ENCODE peak calls at places on chromosomes 5 and 9, in seven cellular contexts. One of them, this sample, is unnamed.

GRCh38 chr9:37465249-37466036 is at the start of gene ZBTB5:
- DNase-seq in GM10248: peak
- DNase-seq in cerebellar cortex: peak
- DNase-seq in lower leg skin: peak
- DNase-seq in NCI-H2081 treated with DMSO at 0.1 percent for 48 hours: peak
- DNase-seq in NCI-H774: peak
- DNase-seq in GM12891: peak
- DNase-seq in this sample: peak

GRCh38 chr5:107472620-107473064 is 198.1 kb downstream of the EFNA5 start:
- DNase-seq in NCI-H774: no peak
- DNase-seq in lower leg skin: no peak
- DNase-seq in NCI-H2081 treated with DMSO at 0.1 percent for 48 hours: no peak
- DNase-seq in GM12891: no peak
- DNase-seq in GM10248: no peak
- DNase-seq in cerebellar cortex: no peak
- DNase-seq in this sample: no peak

GRCh38 chr5:109901628-109901981 is 211.9 kb downstream of the MAN2A1 start:
- DNase-seq in cerebellar cortex: no peak
- DNase-seq in GM12891: no peak
- DNase-seq in lower leg skin: no peak
- DNase-seq in NCI-H774: no peak
- DNase-seq in GM10248: no peak
- DNase-seq in NCI-H2081 treated with DMSO at 0.1 percent for 48 hours: no peak
- DNase-seq in this sample: no peak

GRCh38 chr5:2756764-2757163 is 5.3 kb upstream of the IRX2 start:
- DNase-seq in NCI-H774: peak
- DNase-seq in lower leg skin: no peak
- DNase-seq in NCI-H2081 treated with DMSO at 0.1 percent for 48 hours: no peak
- DNase-seq in cerebellar cortex: no peak
- DNase-seq in GM12891: no peak
- DNase-seq in GM10248: no peak
- DNase-seq in this sample: no peak

GRCh38 chr9:85248514-85249312 is 493.0 kb downstream of the AGTPBP1 start:
- DNase-seq in lower leg skin: no peak
- DNase-seq in cerebellar cortex: no peak
- DNase-seq in NCI-H774: no peak
- DNase-seq in GM10248: no peak
- DNase-seq in GM12891: no peak
- DNase-seq in NCI-H2081 treated with DMSO at 0.1 percent for 48 hours: no peak
- DNase-seq in this sample: no peak

GRCh38 chr9:117403848-117404247 is 11.0 kb downstream of the ASTN2 start:
- DNase-seq in NCI-H2081 treated with DMSO at 0.1 percent for 48 hours: no peak
- DNase-seq in NCI-H774: peak
- DNase-seq in cerebellar cortex: no peak
- DNase-seq in lower leg skin: no peak
- DNase-seq in GM12891: no peak
- DNase-seq in GM10248: no peak
- DNase-seq in this sample: no peak

GRCh38 chr5:165914462-165914861 is 2377.0 kb upstream of the WWC1 start:
- DNase-seq in GM10248: no peak
- DNase-seq in lower leg skin: no peak
- DNase-seq in NCI-H774: no peak
- DNase-seq in GM12891: no peak
- DNase-seq in cerebellar cortex: no peak
- DNase-seq in NCI-H2081 treated with DMSO at 0.1 percent for 48 hours: no peak
- DNase-seq in this sample: no peak

GRCh38 chr9:78932849-78933627 is 636.1 kb downstream of the PSAT1 start:
- DNase-seq in NCI-H774: no peak
- DNase-seq in cerebellar cortex: no peak
- DNase-seq in NCI-H2081 treated with DMSO at 0.1 percent for 48 hours: no peak
- DNase-seq in lower leg skin: no peak
- DNase-seq in GM12891: no peak
- DNase-seq in GM10248: no peak
- DNase-seq in this sample: no peak

GRCh38 chr5:65482280-65482726 is 583 bp upstream of the ADAMTS6 start:
- DNase-seq in NCI-H774: peak
- DNase-seq in cerebellar cortex: peak
- DNase-seq in NCI-H2081 treated with DMSO at 0.1 percent for 48 hours: no peak
- DNase-seq in lower leg skin: no peak
- DNase-seq in GM10248: no peak
- DNase-seq in GM12891: no peak
- DNase-seq in this sample: no peak

GRCh38 chr9:706606-707451 is 134.7 kb upstream of the DMRT1 start:
- DNase-seq in NCI-H774: peak
- DNase-seq in cerebellar cortex: peak
- DNase-seq in GM10248: peak
- DNase-seq in GM12891: peak
- DNase-seq in lower leg skin: peak
- DNase-seq in NCI-H2081 treated with DMSO at 0.1 percent for 48 hours: no peak
- DNase-seq in this sample: peak

GRCh38 chr5:9545959-9546851 is at the start of gene SEMA5A:
- DNase-seq in lower leg skin: peak
- DNase-seq in GM10248: peak
- DNase-seq in GM12891: peak
- DNase-seq in cerebellar cortex: no peak
- DNase-seq in NCI-H774: no peak
- DNase-seq in NCI-H2081 treated with DMSO at 0.1 percent for 48 hours: no peak
- DNase-seq in this sample: peak

GRCh38 chr5:56575821-56576220 is 239.5 kb upstream of the MAP3K1 start:
- DNase-seq in NCI-H774: no peak
- DNase-seq in GM10248: no peak
- DNase-seq in NCI-H2081 treated with DMSO at 0.1 percent for 48 hours: no peak
- DNase-seq in lower leg skin: no peak
- DNase-seq in cerebellar cortex: no peak
- DNase-seq in GM12891: no peak
- DNase-seq in this sample: no peak

GRCh38 chr5:174612686-174613085 is 111.7 kb upstream of the MSX2 start:
- DNase-seq in cerebellar cortex: no peak
- DNase-seq in lower leg skin: no peak
- DNase-seq in GM12891: no peak
- DNase-seq in NCI-H2081 treated with DMSO at 0.1 percent for 48 hours: no peak
- DNase-seq in NCI-H774: no peak
- DNase-seq in GM10248: no peak
- DNase-seq in this sample: no peak

GRCh38 chr5:13248236-13248635 is 696.3 kb downstream of the DNAH5 start:
- DNase-seq in GM10248: no peak
- DNase-seq in GM12891: no peak
- DNase-seq in cerebellar cortex: no peak
- DNase-seq in lower leg skin: no peak
- DNase-seq in NCI-H774: no peak
- DNase-seq in NCI-H2081 treated with DMSO at 0.1 percent for 48 hours: no peak
- DNase-seq in this sample: no peak

GRCh38 chr9:83204047-83204446 is 141.1 kb upstream of the RASEF start:
- DNase-seq in GM12891: no peak
- DNase-seq in NCI-H2081 treated with DMSO at 0.1 percent for 48 hours: no peak
- DNase-seq in lower leg skin: no peak
- DNase-seq in NCI-H774: no peak
- DNase-seq in cerebellar cortex: no peak
- DNase-seq in GM10248: no peak
- DNase-seq in this sample: no peak

GRCh38 chr5:167770461-167770860 is 521.0 kb upstream of the WWC1 start:
- DNase-seq in cerebellar cortex: no peak
- DNase-seq in GM12891: no peak
- DNase-seq in NCI-H2081 treated with DMSO at 0.1 percent for 48 hours: no peak
- DNase-seq in lower leg skin: no peak
- DNase-seq in GM10248: no peak
- DNase-seq in NCI-H774: no peak
- DNase-seq in this sample: no peak

GRCh38 chr5:5419291-5420210 is 2.9 kb upstream of the ICE1 start:
- DNase-seq in GM10248: peak
- DNase-seq in lower leg skin: no peak
- DNase-seq in GM12891: no peak
- DNase-seq in NCI-H774: peak
- DNase-seq in NCI-H2081 treated with DMSO at 0.1 percent for 48 hours: peak
- DNase-seq in cerebellar cortex: peak
- DNase-seq in this sample: no peak

GRCh38 chr9:135960328-135961276 is 571 bp downstream of the UBAC1 start:
- DNase-seq in lower leg skin: no peak
- DNase-seq in NCI-H2081 treated with DMSO at 0.1 percent for 48 hours: no peak
- DNase-seq in cerebellar cortex: peak
- DNase-seq in GM10248: no peak
- DNase-seq in NCI-H774: no peak
- DNase-seq in GM12891: no peak
- DNase-seq in this sample: no peak

GRCh38 chr9:130362691-130363090 is 82.1 kb upstream of the ASS1 start:
- DNase-seq in lower leg skin: no peak
- DNase-seq in cerebellar cortex: no peak
- DNase-seq in NCI-H774: no peak
- DNase-seq in NCI-H2081 treated with DMSO at 0.1 percent for 48 hours: no peak
- DNase-seq in GM12891: no peak
- DNase-seq in GM10248: no peak
- DNase-seq in this sample: no peak

GRCh38 chr5:74310386-74310785 is 330.1 kb downstream of the ENC1 start:
- DNase-seq in GM12891: no peak
- DNase-seq in GM10248: no peak
- DNase-seq in NCI-H2081 treated with DMSO at 0.1 percent for 48 hours: no peak
- DNase-seq in lower leg skin: no peak
- DNase-seq in NCI-H774: no peak
- DNase-seq in cerebellar cortex: no peak
- DNase-seq in this sample: no peak

GRCh38 chr9:120617637-120617979 is 37.6 kb upstream of the CDK5RAP2 start:
- DNase-seq in NCI-H774: no peak
- DNase-seq in GM10248: no peak
- DNase-seq in GM12891: no peak
- DNase-seq in cerebellar cortex: no peak
- DNase-seq in NCI-H2081 treated with DMSO at 0.1 percent for 48 hours: no peak
- DNase-seq in lower leg skin: no peak
- DNase-seq in this sample: no peak

GRCh38 chr9:4113711-4114110 is 186.2 kb downstream of the GLIS3 start:
- DNase-seq in NCI-H2081 treated with DMSO at 0.1 percent for 48 hours: no peak
- DNase-seq in lower leg skin: no peak
- DNase-seq in cerebellar cortex: no peak
- DNase-seq in GM10248: no peak
- DNase-seq in NCI-H774: no peak
- DNase-seq in GM12891: no peak
- DNase-seq in this sample: no peak

GRCh38 chr5:98639258-98639657 is 134.2 kb upstream of the RGMB start:
- DNase-seq in lower leg skin: no peak
- DNase-seq in GM10248: no peak
- DNase-seq in NCI-H774: no peak
- DNase-seq in GM12891: no peak
- DNase-seq in NCI-H2081 treated with DMSO at 0.1 percent for 48 hours: peak
- DNase-seq in cerebellar cortex: peak
- DNase-seq in this sample: no peak

GRCh38 chr9:109382182-109382581 is 61.3 kb upstream of the EPB41L4B start:
- DNase-seq in NCI-H774: no peak
- DNase-seq in GM10248: no peak
- DNase-seq in NCI-H2081 treated with DMSO at 0.1 percent for 48 hours: no peak
- DNase-seq in lower leg skin: no peak
- DNase-seq in GM12891: no peak
- DNase-seq in cerebellar cortex: no peak
- DNase-seq in this sample: no peak

GRCh38 chr9:83185517-83186192 is 122.7 kb upstream of the RASEF start:
- DNase-seq in NCI-H2081 treated with DMSO at 0.1 percent for 48 hours: no peak
- DNase-seq in GM10248: no peak
- DNase-seq in NCI-H774: no peak
- DNase-seq in lower leg skin: no peak
- DNase-seq in GM12891: no peak
- DNase-seq in cerebellar cortex: no peak
- DNase-seq in this sample: no peak

GRCh38 chr9:22037954-22038690 is 29.0 kb upstream of the CDKN2B start:
- DNase-seq in NCI-H2081 treated with DMSO at 0.1 percent for 48 hours: no peak
- DNase-seq in cerebellar cortex: no peak
- DNase-seq in GM12891: no peak
- DNase-seq in lower leg skin: no peak
- DNase-seq in GM10248: no peak
- DNase-seq in NCI-H774: no peak
- DNase-seq in this sample: no peak

GRCh38 chr5:74052441-74052840 is 426.4 kb downstream of the ARHGEF28 start:
- DNase-seq in GM12891: no peak
- DNase-seq in lower leg skin: no peak
- DNase-seq in NCI-H774: no peak
- DNase-seq in cerebellar cortex: no peak
- DNase-seq in NCI-H2081 treated with DMSO at 0.1 percent for 48 hours: no peak
- DNase-seq in GM10248: no peak
- DNase-seq in this sample: no peak

GRCh38 chr9:96550659-96551058 is 69.0 kb downstream of the CDC14B start:
- DNase-seq in NCI-H2081 treated with DMSO at 0.1 percent for 48 hours: no peak
- DNase-seq in NCI-H774: no peak
- DNase-seq in cerebellar cortex: no peak
- DNase-seq in GM12891: no peak
- DNase-seq in lower leg skin: no peak
- DNase-seq in GM10248: no peak
- DNase-seq in this sample: no peak

This sample was measured in GM12892.